ENCODE peak calls at places on chromosomes 4 and X, in eight cellular contexts. S is NCI-H2081; O is activated T-cell treated with anti-CD3 and anti-CD28 coated beads, Interleukin-2, amount 50 U/mL, for 24 hours; B is ureter; Y is SK-N-SH; W is osteoblast; C is activated naive CD8-positive, alpha-beta T cell treated with anti-CD3 and anti-CD28 coated beads for 36 hours; D is iPS-NIHi11. P is an unnamed sample.

GRCh38 chr4:173264245-173264959 is 69.8 kb downstream of the HMGB2 start:
- DNase-seq in S (peak; percentile 81), O (no peak), B (no peak), Y (peak; percentile 36), W (no peak), C (no peak), D (peak; percentile 19), P (no peak)

GRCh38 chr4:181971973-181972372 is 271.2 kb upstream of the TENM3 start:
- DNase-seq in S (no peak), O (no peak), B (no peak), Y (no peak), W (peak; percentile 67), C (no peak), D (no peak), P (no peak)

GRCh38 chr4:526971-527460 is 28.0 kb downstream of the PIGG start:
- DNase-seq in S (no peak), O (no peak), B (no peak), Y (no peak), W (no peak), C (no peak), D (no peak), P (no peak)

GRCh38 chr4:186946140-186946539 is 222.5 kb upstream of the FAT1 start:
- DNase-seq in S (no peak), O (no peak), B (no peak), Y (no peak), W (no peak), C (no peak), D (no peak), P (no peak)

GRCh38 chrX:150548684-150549083 is 19.7 kb upstream of the MTM1 start:
- DNase-seq in S (no peak), O (no peak), B (no peak), Y (no peak), W (no peak), C (no peak), D (no peak), P (no peak)

GRCh38 chr4:23768541-23768940 is 121.3 kb downstream of the PPARGC1A start:
- DNase-seq in S (no peak), O (no peak), B (no peak), Y (no peak), W (no peak), C (no peak), D (no peak), P (no peak)

GRCh38 chr4:6776920-6777635 is 5.4 kb upstream of the KIAA0232 start:
- DNase-seq in S (no peak), O (no peak), B (no peak), Y (no peak), W (peak; percentile 80), C (no peak), D (no peak), P (no peak)

GRCh38 chrX:39611468-39611867 is 486.3 kb downstream of the BCOR start:
- DNase-seq in S (no peak), O (no peak), B (no peak), Y (no peak), W (no peak), C (no peak), D (no peak), P (no peak)

GRCh38 chr4:65791807-65792308 is 121.6 kb upstream of the EPHA5 start:
- DNase-seq in S (no peak), O (no peak), B (no peak), Y (no peak), W (no peak), C (no peak), D (peak; percentile 7), P (no peak)

GRCh38 chrX:102599950-102600579 is 750 bp downstream of the ARMCX5 start:
- DNase-seq in S (no peak), O (no peak), B (no peak), Y (no peak), W (peak; percentile 27), C (no peak), D (peak; percentile 4), P (no peak)

GRCh38 chrX:34521563-34521962 is 135.5 kb downstream of the TMEM47 start:
- DNase-seq in S (no peak), O (no peak), B (no peak), Y (no peak), W (no peak), C (no peak), D (peak; percentile 8), P (no peak)

GRCh38 chr4:102543030-102543505 is 41.9 kb downstream of the NFKB1 start:
- DNase-seq in S (no peak), O (no peak), B (no peak), Y (no peak), W (no peak), C (no peak), D (no peak), P (no peak)

GRCh38 chr4:24642941-24643628 is 58.7 kb upstream of the DHX15 start:
- DNase-seq in S (no peak), O (no peak), B (no peak), Y (no peak), W (no peak), C (no peak), D (no peak), P (no peak)

GRCh38 chr4:71004281-71004851 is 10.9 kb downstream of the DCK start:
- DNase-seq in S (no peak), O (peak; percentile 60), B (no peak), Y (no peak), W (no peak), C (peak; percentile 67), D (no peak), P (no peak)

GRCh38 chrX:140502491-140503229 is 2.2 kb downstream of the SOX3 start:
- DNase-seq in S (no peak), O (no peak), B (no peak), Y (peak; percentile 6), W (no peak), C (no peak), D (no peak), P (no peak)

GRCh38 chrX:150486011-150486410 is 82.4 kb upstream of the MTM1 start:
- DNase-seq in S (no peak), O (peak; percentile 65), B (no peak), Y (peak; percentile 32), W (no peak), C (peak; percentile 20), D (peak; percentile 49), P (no peak)

GRCh38 chr4:53012738-53013137 is 150.6 kb downstream of the RASL11B start:
- DNase-seq in S (no peak), O (no peak), B (no peak), Y (peak; percentile 27), W (no peak), C (no peak), D (no peak), P (no peak)

GRCh38 chrX:129771266-129771995 is 8.3 kb upstream of the SASH3 start:
- DNase-seq in S (no peak), O (peak; percentile 60), B (no peak), Y (no peak), W (no peak), C (no peak), D (no peak), P (no peak)

GRCh38 chrX:68699960-68700746 is 52.7 kb downstream of the STARD8 start:
- DNase-seq in S (no peak), O (no peak), B (no peak), Y (no peak), W (peak; percentile 96), C (no peak), D (no peak), P (no peak)

GRCh38 chrX:44105228-44105913 is 132.2 kb upstream of the NDP start:
- DNase-seq in S (no peak), O (no peak), B (no peak), Y (peak; percentile 17), W (no peak), C (no peak), D (peak; percentile 3), P (no peak)

GRCh38 chr4:47271296-47271695 is 192.2 kb downstream of the COMMD8 start:
- DNase-seq in S (peak; percentile 72), O (no peak), B (no peak), Y (no peak), W (no peak), C (no peak), D (no peak), P (no peak)

GRCh38 chrX:38654302-38654701 is 93.0 kb downstream of the TSPAN7 start:
- DNase-seq in S (peak; percentile 18), O (no peak), B (no peak), Y (peak; percentile 35), W (no peak), C (no peak), D (peak; percentile 15), P (peak; percentile 10)

GRCh38 chr4:137775701-137776100 is 243.4 kb upstream of the PCDH18 start:
- DNase-seq in S (no peak), O (no peak), B (no peak), Y (no peak), W (no peak), C (no peak), D (no peak), P (no peak)

GRCh38 chr4:75398501-75398900 is 115.7 kb downstream of the RCHY1 start:
- DNase-seq in S (no peak), O (no peak), B (no peak), Y (no peak), W (no peak), C (no peak), D (no peak), P (no peak)

GRCh38 chrX:75118296-75118695 is 37.8 kb downstream of the ABCB7 start:
- DNase-seq in S (no peak), O (no peak), B (no peak), Y (no peak), W (no peak), C (no peak), D (no peak), P (no peak)

GRCh38 chrX:151722241-151722846 is 6.5 kb downstream of the FATE1 start:
- DNase-seq in S (no peak), O (no peak), B (no peak), Y (peak; percentile 58), W (no peak), C (no peak), D (peak; percentile 68), P (no peak)

GRCh38 chr4:147782087-147782781 is 50.3 kb downstream of the ARHGAP10 start:
- DNase-seq in S (no peak), O (no peak), B (no peak), Y (no peak), W (no peak), C (no peak), D (no peak), P (no peak)

GRCh38 chr4:161359491-161359890 is 804.3 kb downstream of the FSTL5 start:
- DNase-seq in S (no peak), O (no peak), B (no peak), Y (no peak), W (no peak), C (no peak), D (no peak), P (no peak)

GRCh38 chr4:180909279-180909678 is 1333.9 kb upstream of the TENM3 start:
- DNase-seq in S (peak; percentile 31), O (no peak), B (no peak), Y (no peak), W (no peak), C (no peak), D (peak; percentile 63), P (no peak)

GRCh38 chrX:78455901-78456300 is 128.5 kb upstream of the CYSLTR1 start:
- DNase-seq in S (no peak), O (no peak), B (no peak), Y (no peak), W (no peak), C (no peak), D (no peak), P (no peak)

GRCh38 chr4:89024051-89024675 is 32.8 kb downstream of the FAM13A start:
- DNase-seq in S (peak; percentile 67), O (no peak), B (peak; percentile 61), Y (peak; percentile 62), W (peak; percentile 77), C (peak; percentile 11), D (peak; percentile 71), P (peak; percentile 84)

GRCh38 chr4:54696649-54697048 is 38.9 kb downstream of the KIT start:
- DNase-seq in S (no peak), O (no peak), B (no peak), Y (no peak), W (no peak), C (no peak), D (no peak), P (no peak)

GRCh38 chrX:331772-332495 is 13.3 kb upstream of the GTPBP6 start:
- DNase-seq in S (no peak), O (no peak), B (no peak), Y (no peak), W (peak; percentile 90), C (no peak), D (peak; percentile 53), P (no peak)

GRCh38 chr4:51845736-51846135 is 2.8 kb downstream of the DCUN1D4 start:
- DNase-seq in S (no peak), O (no peak), B (no peak), Y (no peak), W (no peak), C (no peak), D (no peak), P (no peak)